ENCODE peak calls at places on chromosomes 16 and 17, in seven cellular contexts. C, J, R, K, N, A and Z are unnamed samples.

GRCh38 chr16:10616744-10617640 is 36.6 kb upstream of the EMP2 start:
- DNase-seq in A (peak), J (peak), R (peak), N (no peak), K (peak), C (peak), Z (no peak)

GRCh38 chr16:56647641-56648431 is 3.9 kb upstream of the MT1B start:
- DNase-seq in A (no peak), J (peak), N (no peak), R (peak), K (no peak), C (no peak), Z (no peak)

GRCh38 chr17:40980594-40980993 is 3.5 kb downstream of the KRT40 start:
- DNase-seq in A (no peak), R (no peak), C (peak), J (no peak), K (no peak), N (no peak), Z (no peak)

GRCh38 chr17:64115871-64116534 is 13.9 kb downstream of the ERN1 start:
- DNase-seq in C (peak), K (no peak), A (no peak), R (no peak), J (no peak), N (no peak), Z (no peak)

GRCh38 chr17:57869599-57870282 is 19.9 kb upstream of the MRPS23 start:
- DNase-seq in K (no peak), N (no peak), J (no peak), A (no peak), R (no peak), C (peak), Z (no peak)

GRCh38 chr16:69143116-69143515 is 10.7 kb downstream of the UTP4 start:
- DNase-seq in R (peak), K (no peak), N (no peak), J (peak), A (no peak), C (no peak), Z (no peak)

GRCh38 chr17:2435181-2435741 is 34.4 kb upstream of the MNT start:
- DNase-seq in J (no peak), K (no peak), A (no peak), R (peak), C (peak), N (no peak), Z (no peak)

GRCh38 chr16:11203111-11203623 is 52.8 kb downstream of the SOCS1 start:
- DNase-seq in J (no peak), K (no peak), A (no peak), R (no peak), N (no peak), C (no peak), Z (no peak)

GRCh38 chr17:28317965-28318758 is 838 bp upstream of the TMEM97 start:
- DNase-seq in C (no peak), J (no peak), A (no peak), N (no peak), K (no peak), R (peak), Z (no peak)

GRCh38 chr17:27329146-27329805 is 35.4 kb downstream of the WSB1 start:
- DNase-seq in K (no peak), R (no peak), A (no peak), N (no peak), C (no peak), J (peak), Z (no peak)

GRCh38 chr17:17391575-17392370 is 85.0 kb upstream of the MED9 start:
- DNase-seq in A (no peak), N (peak), J (no peak), K (no peak), C (no peak), R (no peak), Z (no peak)

GRCh38 chr16:22018559-22018958 is 10.6 kb downstream of the MOSMO start:
- DNase-seq in N (no peak), R (no peak), K (no peak), C (peak), J (no peak), A (no peak), Z (no peak)

GRCh38 chr17:59300941-59301340 is 30.5 kb upstream of the YPEL2 start:
- DNase-seq in A (no peak), C (no peak), N (no peak), J (no peak), K (no peak), R (no peak), Z (no peak)

GRCh38 chr17:57257911-57258885 is 1.9 kb downstream of the MSI2 start:
- DNase-seq in J (peak), C (no peak), N (no peak), K (no peak), R (peak), A (no peak), Z (no peak)

GRCh38 chr16:54402270-54402669 is 115.7 kb upstream of the IRX3 start:
- DNase-seq in N (no peak), C (no peak), A (no peak), R (no peak), K (no peak), J (no peak), Z (no peak)

GRCh38 chr17:72967263-72967962 is 125.1 kb downstream of the SLC39A11 start:
- DNase-seq in N (no peak), J (no peak), R (no peak), C (no peak), K (no peak), A (no peak), Z (no peak)

GRCh38 chr17:76868669-76869208 is 535 bp downstream of the MGAT5B start:
- DNase-seq in C (no peak), A (no peak), J (no peak), K (no peak), R (peak), N (no peak), Z (no peak)

GRCh38 chr16:11049396-11050059 is 105.2 kb downstream of the CLEC16A start:
- DNase-seq in J (no peak), C (no peak), N (no peak), R (peak), K (no peak), A (no peak), Z (no peak)

GRCh38 chr16:48950184-48950583 is 331.5 kb downstream of the CBLN1 start:
- DNase-seq in A (no peak), N (no peak), J (no peak), K (no peak), C (peak), R (no peak), Z (no peak)

GRCh38 chr17:8057691-8058114 is 18.8 kb downstream of the ALOX15B start:
- DNase-seq in A (peak), N (peak), J (peak), K (no peak), C (peak), R (peak), Z (peak)

GRCh38 chr16:30482366-30482765 is 9.8 kb downstream of the ITGAL start:
- DNase-seq in J (no peak), A (no peak), K (no peak), N (no peak), C (no peak), R (no peak), Z (no peak)

GRCh38 chr17:2397247-2398171 is 3.4 kb downstream of the MNT start:
- DNase-seq in K (no peak), N (no peak), R (no peak), A (no peak), J (no peak), C (no peak), Z (no peak)

GRCh38 chr17:29179232-29180036 is 764 bp downstream of the MYO18A start:
- DNase-seq in K (no peak), A (peak), R (peak), C (no peak), N (no peak), J (peak), Z (no peak)

GRCh38 chr17:62802531-62803205 is 5.4 kb downstream of the MARCHF10 start:
- DNase-seq in N (no peak), J (no peak), R (no peak), A (no peak), K (no peak), C (no peak), Z (no peak)

GRCh38 chr17:32102697-32103096 is 39.6 kb upstream of the RHOT1 start:
- DNase-seq in A (no peak), J (no peak), N (no peak), R (no peak), C (peak), K (no peak), Z (no peak)

GRCh38 chr17:47802341-47803022 is 19.1 kb downstream of the OSBPL7 start:
- DNase-seq in N (peak), C (peak), J (peak), R (peak), K (no peak), A (no peak), Z (no peak)

GRCh38 chr16:9966569-9967157 is 215.6 kb downstream of the GRIN2A start:
- DNase-seq in J (no peak), K (no peak), N (no peak), C (no peak), A (no peak), R (no peak), Z (no peak)

GRCh38 chr17:83100853-83101391 is 21.5 kb downstream of the METRNL start:
- DNase-seq in N (no peak), J (no peak), K (no peak), A (no peak), R (no peak), C (no peak), Z (no peak)

GRCh38 chr17:57357830-57358426 is 101.6 kb downstream of the MSI2 start:
- DNase-seq in R (no peak), K (no peak), N (no peak), A (no peak), C (no peak), J (no peak), Z (no peak)

GRCh38 chr17:58231644-58232043 is 6.7 kb upstream of the LPO start:
- DNase-seq in N (no peak), R (no peak), J (no peak), C (peak), K (no peak), A (no peak), Z (no peak)

GRCh38 chr17:35748323-35748960 is 4.6 kb downstream of the GAS2L2 start:
- DNase-seq in A (no peak), J (no peak), N (no peak), C (no peak), R (no peak), K (no peak), Z (no peak)

GRCh38 chr17:6474906-6475305 is 30.7 kb downstream of the PIMREG start:
- DNase-seq in A (no peak), N (no peak), R (no peak), J (no peak), K (no peak), C (no peak), Z (no peak)

GRCh38 chr16:14502932-14503741 is 126.9 kb downstream of the PARN start:
- DNase-seq in C (peak), R (no peak), N (no peak), J (no peak), A (no peak), K (no peak), Z (no peak)

GRCh38 chr17:78996781-78997201 is 12.8 kb downstream of the CANT1 start:
- DNase-seq in R (no peak), N (no peak), A (peak), K (no peak), C (no peak), J (peak), Z (no peak)
- H3K27ac ChIP-seq in R (no peak), N (no peak), A (no peak), K (no peak), C (no peak), J (peak), Z (no peak)

GRCh38 chr17:60656499-60656898 is 21.2 kb upstream of the BCAS3 start:
- DNase-seq in C (no peak), K (no peak), A (no peak), R (no peak), J (no peak), N (no peak), Z (no peak)
- TF ChIP-seq CTCF in C (no peak), K (no peak), A (no peak), R (no peak), J (no peak), N (no peak), Z (no peak)

GRCh38 chr16:66908762-66909559 is 9.7 kb downstream of the CDH16 start:
- DNase-seq in K (no peak), R (no peak), J (no peak), N (no peak), A (no peak), C (no peak), Z (no peak)

GRCh38 chr16:66908116-66908515 is 10.6 kb downstream of the CDH16 start:
- DNase-seq in K (no peak), R (no peak), A (no peak), J (no peak), N (no peak), C (no peak), Z (no peak)

GRCh38 chr16:66905633-66906539 is 12.8 kb downstream of the CDH16 start:
- DNase-seq in A (no peak), K (no peak), J (peak), C (no peak), N (peak), R (peak), Z (no peak)

GRCh38 chr16:66904846-66905632 is 13.6 kb downstream of the CDH16 start:
- DNase-seq in K (no peak), A (no peak), N (no peak), R (no peak), C (peak), J (no peak), Z (no peak)

DNA sequence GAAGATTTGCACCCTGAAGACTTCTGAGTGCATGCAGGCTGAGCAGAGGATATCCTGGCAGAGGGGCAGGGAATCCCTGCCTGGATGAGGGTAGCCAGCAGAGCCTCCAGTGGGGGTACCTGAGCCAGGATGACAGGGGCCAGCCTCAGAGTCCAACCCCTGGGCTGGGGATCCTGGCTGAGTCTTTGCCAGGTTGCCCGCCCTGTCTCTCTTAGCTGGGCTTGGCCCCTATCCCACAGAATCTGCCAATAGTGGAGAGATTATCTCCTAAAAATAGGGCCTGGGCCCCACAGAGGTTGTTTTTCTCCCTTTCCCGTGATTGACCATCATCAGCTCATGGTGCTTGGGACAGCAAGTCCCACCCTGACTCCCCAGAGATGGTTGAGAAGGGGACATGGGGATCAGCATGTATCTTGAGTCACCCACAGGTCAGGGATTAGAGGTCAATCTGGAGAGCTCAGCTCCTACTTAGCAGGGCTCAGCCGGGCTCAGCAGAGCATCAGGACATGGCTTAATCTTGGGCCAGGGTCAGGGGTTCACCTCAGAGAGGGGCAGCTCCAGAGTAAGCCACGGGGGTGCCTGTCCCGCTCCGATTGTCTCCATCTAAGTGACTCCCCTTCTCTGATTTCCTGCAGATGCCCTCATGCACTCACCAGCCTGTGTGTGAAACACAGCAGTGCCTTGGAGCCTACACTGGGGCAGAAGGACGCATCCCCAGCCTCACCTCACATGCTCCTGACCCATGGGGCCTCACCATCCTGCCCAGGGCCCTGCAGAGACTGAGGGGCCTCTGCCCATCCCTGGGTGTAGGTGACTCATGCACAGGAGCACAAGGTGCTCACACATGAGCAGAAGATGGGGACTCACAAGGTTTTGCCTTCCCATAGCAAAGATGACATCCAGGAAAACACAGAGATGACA is 11.5 kb downstream of the CDH16 start:
- DNase-seq in A (no peak), R (no peak), K (no peak), C (no peak), J (no peak), N (no peak), Z (no peak)
- H3K27ac ChIP-seq in A (peak), R (no peak), K (no peak), C (no peak), J (no peak), N (no peak), Z (no peak)

GRCh38 chr17:51036084-51036483 is 84.6 kb downstream of the SPAG9 start:
- DNase-seq in N (no peak), R (no peak), C (no peak), J (no peak), K (no peak), A (no peak), Z (no peak)

GRCh38 chr17:51034800-51035199 is 85.9 kb downstream of the SPAG9 start:
- DNase-seq in N (no peak), A (no peak), R (no peak), K (no peak), J (no peak), C (no peak), Z (no peak)

GRCh38 chr17:51029568-51030463 is 90.9 kb downstream of the SPAG9 start:
- DNase-seq in C (peak), R (no peak), A (no peak), K (no peak), J (no peak), N (no peak), Z (no peak)

GRCh38 chr17:51035436-51035835 is 85.2 kb downstream of the SPAG9 start:
- DNase-seq in R (peak), A (no peak), K (no peak), N (no peak), C (peak), J (no peak), Z (no peak)

GRCh38 chr17:51032850-51033249 is 87.8 kb downstream of the SPAG9 start:
- DNase-seq in K (no peak), A (no peak), C (peak), N (no peak), J (no peak), R (no peak), Z (no peak)
- TF ChIP-seq CTCF in K (no peak), A (no peak), C (no peak), N (no peak), J (no peak), R (no peak), Z (no peak)

GRCh38 chr16:88910284-88911147 is 44.1 kb upstream of the PABPN1L start:
- DNase-seq in J (no peak), A (no peak), K (no peak), R (no peak), C (no peak), N (no peak), Z (no peak)
- H3K27ac ChIP-seq in J (no peak), A (peak), K (no peak), R (no peak), C (no peak), N (no peak), Z (no peak)

DNA sequence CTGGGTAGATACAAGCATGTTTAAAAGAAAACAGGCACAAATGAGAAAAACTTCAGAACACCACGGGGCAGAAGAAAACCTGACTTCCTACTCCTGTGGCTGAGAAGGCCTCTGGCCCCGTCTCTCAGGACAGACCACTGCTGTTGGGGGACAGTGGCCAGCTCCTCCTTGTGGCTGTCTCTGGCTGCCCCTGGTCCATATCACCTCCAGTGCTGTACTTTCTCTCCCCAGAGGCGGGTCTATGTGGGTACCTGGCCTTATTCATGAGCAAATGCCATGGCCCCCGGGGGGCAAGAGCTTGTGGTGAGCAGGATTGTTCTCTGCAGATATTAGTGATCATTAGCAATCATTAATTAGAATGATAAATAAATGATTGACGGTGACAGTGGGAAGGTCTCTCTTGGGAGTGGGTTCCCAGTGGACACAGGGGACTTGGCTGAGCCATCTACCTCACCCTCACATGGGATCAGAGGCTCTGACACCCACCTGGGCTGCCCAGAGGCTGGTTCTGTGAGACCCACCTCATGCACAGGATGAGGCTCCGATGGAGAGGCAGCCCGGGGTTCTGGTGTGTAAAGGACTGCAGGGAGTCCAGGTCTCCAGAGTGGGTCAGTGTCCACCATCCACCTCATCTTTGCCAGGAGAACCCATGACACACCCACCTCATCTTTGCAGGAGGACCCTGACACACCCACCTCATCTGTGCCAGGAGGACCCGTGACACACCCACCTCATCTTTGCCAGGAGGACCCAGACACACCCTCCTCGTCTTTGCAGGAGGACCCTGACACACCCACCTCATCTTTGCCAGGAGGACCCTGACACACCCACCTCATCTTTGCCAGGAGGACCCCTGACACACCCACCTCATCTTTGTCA is 30.6 kb upstream of the CBFA2T3 start:
- DNase-seq in C (no peak), R (no peak), J (no peak), A (no peak), N (no peak), K (no peak), Z (no peak)
- TF ChIP-seq CTCF in C (no peak), R (no peak), J (no peak), A (no peak), N (no peak), K (no peak), Z (no peak)

DNA sequence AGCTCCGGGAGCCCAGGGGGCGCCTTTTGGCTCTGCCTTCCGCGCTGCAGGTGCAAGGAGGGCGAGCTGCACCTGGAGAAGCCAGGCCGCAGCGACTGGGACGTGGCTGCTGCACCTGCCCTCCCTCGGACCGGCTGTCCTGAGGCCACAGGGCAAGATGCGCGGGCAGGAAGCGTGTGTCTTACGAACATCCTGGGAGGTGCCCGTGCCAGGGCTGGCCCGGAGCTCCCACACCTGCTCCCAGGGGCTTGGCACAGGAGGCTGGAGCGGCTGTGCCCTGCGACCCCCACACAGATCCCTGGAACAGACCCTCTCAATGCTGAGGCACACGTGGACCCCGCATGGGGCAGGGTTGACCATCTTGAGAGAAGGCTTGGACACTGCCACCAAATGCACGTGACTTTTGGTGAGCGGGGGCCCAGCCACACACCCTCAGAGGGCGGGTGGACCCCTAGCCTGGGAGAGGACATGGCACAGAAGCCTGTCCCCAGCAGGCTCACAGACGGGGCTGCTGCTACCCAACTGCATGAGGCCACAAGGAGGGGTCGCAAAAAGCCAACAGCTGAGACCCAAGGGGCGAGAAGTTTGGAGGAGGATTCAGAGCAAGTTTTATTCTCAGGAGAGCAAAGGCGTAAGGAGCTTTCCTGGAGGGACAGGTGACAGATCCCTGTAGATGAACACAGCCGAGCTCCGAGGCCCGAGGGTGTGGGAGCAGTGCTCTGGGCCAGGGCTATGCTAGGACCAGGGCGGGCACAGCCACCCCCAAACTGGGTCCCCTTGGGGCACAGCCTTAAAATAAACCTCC is 11.4 kb downstream of the NDUFAF8 start:
- DNase-seq in C (no peak), K (no peak), N (no peak), J (no peak), R (no peak), A (no peak), Z (no peak)
- H3K27ac ChIP-seq in C (no peak), K (no peak), N (no peak), J (peak), R (no peak), A (no peak), Z (no peak)